ENCODE peak calls at places on chromosomes 5 and 9, in five cellular contexts. J is H9, V is IMR-90, U is H1, M is neuronal stem cell. W is an unnamed sample.

GRCh38 chr5:132635873-132636272 is 22.1 kb upstream of the IL13 start:
- DNase-seq in J (no peak), V (no peak), M (no peak), U (no peak), W (no peak)

GRCh38 chr5:147408980-147409379 is 100.9 kb downstream of the DPYSL3 start:
- DNase-seq in J (no peak), M (no peak), U (no peak), V (peak; percentile 42), W (no peak)

GRCh38 chr5:9474241-9475002 is 71.5 kb downstream of the SEMA5A start:
- DNase-seq in V (no peak), M (no peak), U (no peak), J (no peak), W (no peak)

GRCh38 chr9:87546704-87547103 is 49.0 kb downstream of the DAPK1 start:
- DNase-seq in U (no peak), V (no peak), M (no peak), J (no peak), W (no peak)

GRCh38 chr5:108830705-108831276 is 83.1 kb downstream of the FER start:
- DNase-seq in J (no peak), M (no peak), U (no peak), V (no peak), W (no peak)

GRCh38 chr5:6185574-6185973 is 192.8 kb downstream of the MED10 start:
- DNase-seq in M (no peak), U (no peak), V (no peak), J (no peak), W (no peak)

GRCh38 chr5:149170292-149170691 is 29.0 kb downstream of the ABLIM3 start:
- DNase-seq in U (no peak), V (peak; percentile 38), M (no peak), J (peak; percentile 45), W (no peak)

GRCh38 chr9:113695901-113696300 is 180.2 kb upstream of the ZNF618 start:
- DNase-seq in V (no peak), M (no peak), J (no peak), U (no peak), W (no peak)

GRCh38 chr5:88269222-88269771 is 652 bp upstream of the TMEM161B start:
- DNase-seq in M (no peak), U (no peak), J (no peak), V (peak; percentile 16), W (peak; percentile 35)

GRCh38 chr9:119366909-119367690 is 2.1 kb downstream of the BRINP1 start:
- DNase-seq in M (no peak), U (no peak), J (no peak), V (no peak), W (no peak)

GRCh38 chr9:113185271-113185670 is 34.5 kb downstream of the SLC31A2 start:
- DNase-seq in J (no peak), V (no peak), M (no peak), U (no peak), W (peak; percentile 41)

GRCh38 chr9:106953166-106953565 is 90.2 kb downstream of the ZNF462 start:
- DNase-seq in M (no peak), J (no peak), U (no peak), V (peak; percentile 88), W (peak; percentile 70)

GRCh38 chr9:5389109-5389732 is 48.5 kb downstream of the PLGRKT start:
- DNase-seq in U (no peak), M (no peak), J (no peak), V (peak; percentile 91), W (peak; percentile 84)

GRCh38 chr5:150181035-150181434 is 8.8 kb upstream of the SLC6A7 start:
- DNase-seq in V (peak; percentile 85), J (no peak), U (no peak), M (no peak), W (peak; percentile 77)

GRCh38 chr5:76701298-76701697 is 14.6 kb upstream of the F2R start:
- DNase-seq in U (no peak), J (no peak), M (no peak), V (peak; percentile 92), W (peak; percentile 88)

GRCh38 chr5:140253985-140254384 is 48.9 kb downstream of the PFDN1 start:
- DNase-seq in M (no peak), J (no peak), V (no peak), U (no peak), W (peak; percentile 44)

GRCh38 chr5:141597394-141597793 is 21.4 kb downstream of the DIAPH1 start:
- DNase-seq in V (no peak), J (no peak), M (no peak), U (no peak), W (no peak)

GRCh38 chr9:81305561-81306182 is 383.7 kb downstream of the TLE1 start:
- DNase-seq in V (no peak), M (no peak), U (no peak), J (no peak), W (peak; percentile 15)

GRCh38 chr9:98381311-98382103 is 126.1 kb upstream of the TBC1D2 start:
- DNase-seq in J (no peak), V (no peak), M (no peak), U (no peak), W (no peak)

GRCh38 chr5:135356522-135357318 is 42.3 kb downstream of the MACROH2A1 start:
- DNase-seq in U (no peak), J (no peak), M (no peak), V (peak; percentile 67), W (peak; percentile 78)

GRCh38 chr5:143554918-143555477 is 151.5 kb upstream of the NR3C1 start:
- DNase-seq in V (peak; percentile 84), M (no peak), J (no peak), U (no peak), W (peak; percentile 83)

GRCh38 chr5:133610489-133611356 is 1.6 kb downstream of the FSTL4 start:
- DNase-seq in M (peak; percentile 74), V (no peak), U (peak; percentile 50), J (peak; percentile 80), W (peak; percentile 10)

GRCh38 chr9:76996700-76997099 is 22.8 kb upstream of the FOXB2 start:
- DNase-seq in M (peak; percentile 17), V (peak; percentile 21), J (peak; percentile 78), U (peak; percentile 68), W (peak; percentile 30)

GRCh38 chr5:14587143-14587542 is 5.6 kb downstream of the OTULINL start:
- DNase-seq in V (no peak), J (no peak), M (no peak), U (no peak), W (no peak)

GRCh38 chr5:141514330-141515111 is 25.6 kb downstream of the PCDHGC5 start:
- DNase-seq in U (no peak), V (peak; percentile 54), J (peak; percentile 89), M (no peak), W (peak; percentile 55)

GRCh38 chr9:83620841-83621636 is 1.9 kb upstream of the IDNK start:
- DNase-seq in U (peak; percentile 70), J (peak; percentile 71), M (peak; percentile 32), V (peak; percentile 52), W (peak; percentile 62)

GRCh38 chr5:3602713-3603502 is 7.3 kb downstream of the IRX1 start:
- DNase-seq in M (no peak), U (peak; percentile 87), V (no peak), J (peak; percentile 70), W (no peak)

GRCh38 chr5:119583684-119584083 is 45.7 kb upstream of the FAM170A start:
- DNase-seq in J (no peak), U (no peak), V (no peak), M (no peak), W (peak; percentile 2)

DNA sequence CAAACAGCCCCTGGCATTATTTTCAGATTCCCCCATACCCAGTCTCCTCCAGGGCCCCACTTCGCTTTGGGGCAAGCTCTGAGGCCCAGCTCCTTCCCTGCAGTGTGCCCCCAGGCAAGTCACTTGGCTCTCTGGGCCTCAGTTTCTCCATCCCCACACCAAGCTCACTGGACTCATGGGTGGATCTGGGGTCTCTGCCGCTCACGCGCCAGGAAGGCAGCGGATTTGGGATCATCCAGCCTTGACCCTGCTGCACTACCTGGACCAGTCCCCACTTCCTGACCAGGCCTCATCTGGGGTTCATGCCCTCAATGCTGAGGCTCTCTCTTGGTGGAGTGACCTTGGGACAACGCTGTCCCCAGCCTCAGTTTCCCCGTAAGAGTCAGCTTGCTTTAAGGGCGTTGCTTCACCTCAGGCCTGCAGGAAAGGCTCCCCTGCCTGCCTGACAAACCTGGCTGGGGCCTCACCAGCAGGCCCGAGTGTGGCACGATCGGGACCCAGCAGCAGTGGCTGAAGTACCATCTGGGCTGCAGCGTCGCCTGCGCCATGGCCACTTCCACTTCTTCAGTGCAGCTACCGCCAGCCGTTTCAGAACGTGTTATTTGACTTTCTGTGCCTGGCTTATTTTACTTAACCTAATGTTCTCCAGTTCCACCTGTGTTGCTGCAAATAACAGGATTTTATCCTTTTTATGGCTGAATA is 519.6 kb upstream of the SEMA6A start:
- DNase-seq in V (no peak), M (no peak), J (no peak), U (no peak), W (no peak)
- H4K91ac ChIP-seq in V (no peak overlapping the region), M (peak overlapping the region; percentile 75), J (no peak overlapping the region), U (no peak overlapping the region), W (no peak overlapping the region)

DNA sequence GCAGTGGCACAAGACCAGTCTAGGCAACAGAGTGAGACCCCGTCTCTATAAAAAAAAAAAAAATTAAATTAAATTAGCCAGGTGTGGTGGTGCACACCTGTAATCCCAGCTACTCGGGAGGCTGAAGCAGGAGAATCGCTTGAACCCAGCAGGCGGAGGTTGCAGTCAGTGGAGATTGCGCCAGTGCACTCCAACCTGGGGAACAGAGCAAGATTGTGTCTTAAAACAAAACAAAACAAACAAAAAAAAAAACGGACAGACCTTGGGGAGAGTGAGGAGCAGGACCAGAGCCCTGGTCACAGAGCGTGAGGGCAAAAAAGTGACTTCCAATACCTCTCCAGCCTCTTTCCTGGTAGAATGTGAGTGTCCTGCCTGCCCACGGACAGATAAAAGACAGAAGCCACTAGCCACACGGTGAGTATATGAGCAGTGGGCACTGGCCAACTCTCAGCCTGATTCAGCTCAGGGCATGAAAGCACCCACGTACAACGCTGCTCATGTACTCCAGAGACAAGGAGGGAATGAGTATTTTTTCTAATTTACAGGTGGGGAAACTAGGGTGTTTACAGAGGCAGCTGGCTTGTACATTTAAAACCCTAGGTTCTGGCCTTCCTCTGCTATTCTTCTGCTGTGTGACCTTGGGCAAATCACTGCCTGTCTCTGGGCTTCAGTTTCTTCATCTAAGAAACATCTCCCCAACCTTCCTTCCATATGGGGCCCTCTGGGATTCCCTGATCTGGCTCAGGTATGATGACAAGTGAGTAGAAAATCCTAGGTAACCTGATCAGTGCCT is 1.8 kb downstream of the OLFML2A start:
- DNase-seq in M (no peak), V (no peak), U (peak; percentile 34), J (no peak), W (no peak)
- H4K91ac ChIP-seq in M (no peak overlapping the region), V (peak overlapping the region; percentile 65), U (peak overlapping the region; percentile 71), J (no peak overlapping the region), W (no peak overlapping the region)

DNA sequence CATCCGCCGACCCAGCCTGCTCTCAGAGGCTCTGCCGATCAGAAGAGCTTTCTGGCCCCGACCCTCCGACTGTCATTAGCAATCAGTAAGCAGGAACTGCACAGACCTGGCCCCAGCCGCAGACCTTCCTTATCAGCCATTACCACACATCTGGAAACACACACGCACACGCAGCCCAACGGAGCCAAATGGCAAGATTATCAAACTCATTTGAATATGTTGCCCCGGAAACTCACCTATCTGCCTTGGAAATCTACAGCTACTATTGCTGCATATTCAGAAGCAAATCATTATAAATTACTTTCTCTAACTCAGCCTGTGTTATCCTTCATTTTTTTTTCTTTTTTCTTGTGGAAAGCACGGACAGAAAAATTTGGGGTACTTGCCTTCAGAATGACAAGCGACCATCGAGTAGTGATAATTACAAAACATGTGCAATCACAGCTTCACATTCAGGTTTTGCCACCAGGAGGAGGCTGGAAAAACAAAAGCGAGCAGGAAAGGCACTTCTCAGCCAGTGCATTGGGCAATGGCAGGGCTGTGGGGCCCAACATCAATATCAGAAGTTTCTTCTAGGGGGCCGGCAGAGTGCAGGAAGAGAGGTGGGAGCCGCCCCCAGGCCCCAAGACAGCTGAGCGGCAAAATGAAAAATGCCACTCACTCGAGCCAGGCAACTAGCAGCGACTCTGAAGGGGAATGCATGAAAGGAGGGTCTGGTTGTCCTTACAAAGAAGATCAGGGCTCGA is 122.3 kb downstream of the VAV2 start:
- DNase-seq in J (no peak), U (no peak), V (no peak), M (no peak), W (no peak)
- H4K91ac ChIP-seq in J (no peak overlapping the region), U (no peak overlapping the region), V (no peak overlapping the region), M (no peak overlapping the region), W (no peak overlapping the region)

GRCh38 chr5:78755822-78756429 is 107.4 kb upstream of the LHFPL2 start:
- DNase-seq in M (no peak), U (no peak), J (no peak), V (peak; percentile 54), W (no peak)
- H4K91ac ChIP-seq in M (no peak overlapping the region), U (no peak overlapping the region), J (no peak overlapping the region), V (no peak overlapping the region), W (no peak overlapping the region)

W was measured in mesenchymal stem cell.